ENCODE peak calls at places on chromosome 5, in five cellular contexts. L is tibial artery, A is H7, O is body of pancreas, G is cardiac muscle cell. E is an unnamed sample.

GRCh38 chr5:8216921-8217320 is 348.0 kb downstream of the MTRR start:
- DNase-seq in L (no peak), A (no peak), O (no peak), G (no peak), E (no peak)

GRCh38 chr5:139543423-139543991 is 17.6 kb upstream of the UBE2D2 start:
- DNase-seq in L (peak; percentile 75), A (peak; percentile 93), O (peak; percentile 81), G (peak; percentile 59), E (peak; percentile 81)

GRCh38 chr5:116652903-116653302 is 78.3 kb upstream of the SEMA6A start:
- DNase-seq in L (no peak), A (no peak), O (no peak), G (peak; percentile 69), E (no peak)

GRCh38 chr5:1661831-1662558 is 137.6 kb downstream of the MRPL36 start:
- DNase-seq in L (no peak), A (peak; percentile 33), O (no peak), G (no peak), E (no peak)

GRCh38 chr5:173855162-173855994 is 32.8 kb upstream of the CPEB4 start:
- DNase-seq in L (no peak), A (no peak), O (no peak), G (no peak), E (peak; percentile 45)

GRCh38 chr5:155767480-155767879 is 559.5 kb upstream of the SGCD start:
- DNase-seq in L (no peak), A (no peak), O (no peak), G (no peak), E (no peak)

GRCh38 chr5:141084487-141084989 is 9.9 kb upstream of the PCDHB2 start:
- DNase-seq in L (peak; percentile 74), A (peak; percentile 55), O (peak; percentile 74), G (peak; percentile 41), E (peak; percentile 79)

GRCh38 chr5:68215888-68216736 is 556 bp downstream of the PIK3R1 start:
- DNase-seq in L (peak; percentile 80), A (peak; percentile 83), O (peak; percentile 61), G (peak; percentile 45), E (peak; percentile 76)

GRCh38 chr5:147892696-147893296 is 13.5 kb downstream of the C5orf46 start:
- DNase-seq in L (no peak), A (no peak), O (peak; percentile 61), G (no peak), E (no peak)

GRCh38 chr5:56330167-56330566 is 97.0 kb upstream of the ANKRD55 start:
- DNase-seq in L (no peak), A (no peak), O (no peak), G (no peak), E (no peak)

GRCh38 chr5:179613460-179614071 is 9.9 kb downstream of the HNRNPH1 start:
- DNase-seq in L (peak; percentile 55), A (no peak), O (no peak), G (no peak), E (no peak)

GRCh38 chr5:56039985-56040384 is 45.2 kb upstream of the IL6ST start:
- DNase-seq in L (no peak), A (no peak), O (no peak), G (peak; percentile 80), E (no peak)

GRCh38 chr5:172872997-172873491 is 39.0 kb downstream of the ERGIC1 start:
- DNase-seq in L (peak; percentile 95), A (peak; percentile 68), O (peak; percentile 69), G (peak; percentile 71), E (no peak)

GRCh38 chr5:159658266-159658665 is 258.0 kb upstream of the ADRA1B start:
- DNase-seq in L (no peak), A (no peak), O (no peak), G (no peak), E (no peak)

DNA sequence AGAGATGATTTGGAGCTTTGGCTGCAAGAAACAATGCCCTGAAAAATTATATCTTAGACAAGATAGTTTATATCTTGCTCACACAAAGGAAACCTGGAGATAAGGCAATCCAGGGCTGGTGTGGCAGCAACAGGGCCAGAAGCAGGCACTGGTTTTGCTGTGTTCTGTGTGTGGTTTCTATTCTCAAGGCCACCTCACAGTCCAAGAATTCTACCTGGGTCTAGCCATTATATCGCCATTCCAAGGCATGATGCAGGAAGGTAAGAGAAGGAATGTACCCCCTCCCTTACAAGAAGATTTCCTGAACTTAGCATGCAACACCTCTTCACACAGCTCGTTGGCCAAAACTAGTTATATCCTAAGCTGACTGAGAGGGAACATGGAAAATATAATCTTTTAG is 74.5 kb upstream of the MEGF10 start:
- DNase-seq in L (no peak), A (no peak), O (no peak), G (no peak), E (no peak)
- H3K36me3 ChIP-seq in L (no peaks in the 10 kb centered on the region), A (no peaks in the 10 kb centered on the region), O (no peaks in the 10 kb centered on the region), G (no peaks in the 10 kb centered on the region), E (no peaks in the 10 kb centered on the region)

GRCh38 chr5:171155621-171156020 is 153.4 kb upstream of the TLX3 start:
- DNase-seq in L (no peak), A (no peak), O (no peak), G (peak; percentile 48), E (no peak)
- H3K36me3 ChIP-seq in L (no peaks in the 10 kb centered on the region), A (no peaks in the 10 kb centered on the region), O (no peaks in the 10 kb centered on the region), G (no peaks in the 10 kb centered on the region), E (no peaks in the 10 kb centered on the region)

GRCh38 chr5:54832846-54833245 is 152.5 kb downstream of the ESM1 start:
- DNase-seq in L (no peak), A (no peak), O (no peak), G (no peak), E (no peak)
- H3K36me3 ChIP-seq in L (no peaks in the 10 kb centered on the region), A (no peaks in the 10 kb centered on the region), O (no peaks in the 10 kb centered on the region), G (no peaks in the 10 kb centered on the region), E (no peaks in the 10 kb centered on the region)

GRCh38 chr5:151058301-151058700 is 22.5 kb downstream of the TNIP1 start:
- DNase-seq in L (no peak), A (peak; percentile 56), O (no peak), G (no peak), E (no peak)
- H3K36me3 ChIP-seq in L (peaks cover 75% of the 10 kb centered on the region), A (peaks cover 4% of the 10 kb centered on the region), O (peaks cover 18% of the 10 kb centered on the region), G (peaks cover 25% of the 10 kb centered on the region), E (peaks cover 31% of the 10 kb centered on the region)

DNA sequence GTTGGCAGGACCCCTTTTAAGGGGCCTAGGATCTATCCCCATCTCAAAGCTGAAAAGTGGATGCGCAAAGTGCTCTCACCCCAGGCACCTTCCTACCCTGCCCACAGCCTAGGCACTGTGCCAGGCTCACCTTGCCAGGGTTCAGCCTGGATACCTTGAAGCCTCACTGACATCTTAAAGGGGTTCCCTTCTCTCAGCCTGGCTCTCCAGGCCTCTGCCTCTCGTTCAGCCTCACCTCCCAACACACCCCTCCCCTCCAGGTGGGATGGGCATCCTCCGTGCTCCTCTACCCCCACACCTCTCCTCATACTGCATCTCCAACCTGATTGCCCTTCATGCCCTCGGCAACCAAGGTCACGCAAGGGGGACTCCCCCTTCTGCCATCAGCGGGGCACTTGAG is 25.5 kb downstream of the TNIP1 start:
- DNase-seq in L (no peak), A (no peak), O (no peak), G (no peak), E (no peak)
- H3K36me3 ChIP-seq in L (peaks cover 77% of the 10 kb centered on the region), A (no peaks in the 10 kb centered on the region), O (peaks cover 22% of the 10 kb centered on the region), G (peaks cover 8% of the 10 kb centered on the region), E (peaks cover 25% of the 10 kb centered on the region)

GRCh38 chr5:138246334-138246733 is 28.1 kb downstream of the GFRA3 start:
- DNase-seq in L (no peak), A (no peak), O (no peak), G (no peak), E (no peak)

GRCh38 chr5:138240690-138241385 is 27.7 kb upstream of the CDC23 start:
- DNase-seq in L (no peak), A (no peak), O (no peak), G (no peak), E (no peak)

GRCh38 chr5:138241688-138242547 is 28.8 kb upstream of the CDC23 start:
- DNase-seq in L (peak; percentile 64), A (peak; percentile 91), O (peak; percentile 57), G (peak; percentile 47), E (peak; percentile 21)

GRCh38 chr5:138245717-138246116 is 28.7 kb downstream of the GFRA3 start:
- DNase-seq in L (no peak), A (peak; percentile 67), O (no peak), G (no peak), E (no peak)

DNA sequence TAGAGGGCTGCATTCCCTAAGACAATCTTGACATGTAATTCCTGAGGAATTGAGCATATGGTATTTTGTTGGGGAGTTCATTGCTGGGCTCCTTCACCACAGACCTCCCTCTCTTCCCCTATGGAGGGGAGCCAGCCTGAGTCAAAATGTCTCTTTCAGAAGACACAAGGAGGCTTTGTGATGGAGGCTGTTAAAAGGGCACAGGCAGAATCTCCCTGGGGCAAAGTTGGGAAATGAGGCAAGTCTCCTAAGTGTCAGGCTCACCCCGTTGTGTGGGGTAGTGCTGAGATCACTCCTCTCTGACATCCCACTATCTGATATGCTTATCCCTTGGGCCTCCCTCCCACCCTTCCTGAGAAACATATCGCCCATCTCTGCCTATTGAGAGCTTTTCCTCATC is 30.6 kb downstream of the GFRA3 start:
- DNase-seq in L (no peak), A (no peak), O (no peak), G (peak; percentile 36), E (no peak)
- H3K36me3 ChIP-seq in L (no peaks in the 10 kb centered on the region), A (no peaks in the 10 kb centered on the region), O (no peaks in the 10 kb centered on the region), G (no peaks in the 10 kb centered on the region), E (no peaks in the 10 kb centered on the region)

DNA sequence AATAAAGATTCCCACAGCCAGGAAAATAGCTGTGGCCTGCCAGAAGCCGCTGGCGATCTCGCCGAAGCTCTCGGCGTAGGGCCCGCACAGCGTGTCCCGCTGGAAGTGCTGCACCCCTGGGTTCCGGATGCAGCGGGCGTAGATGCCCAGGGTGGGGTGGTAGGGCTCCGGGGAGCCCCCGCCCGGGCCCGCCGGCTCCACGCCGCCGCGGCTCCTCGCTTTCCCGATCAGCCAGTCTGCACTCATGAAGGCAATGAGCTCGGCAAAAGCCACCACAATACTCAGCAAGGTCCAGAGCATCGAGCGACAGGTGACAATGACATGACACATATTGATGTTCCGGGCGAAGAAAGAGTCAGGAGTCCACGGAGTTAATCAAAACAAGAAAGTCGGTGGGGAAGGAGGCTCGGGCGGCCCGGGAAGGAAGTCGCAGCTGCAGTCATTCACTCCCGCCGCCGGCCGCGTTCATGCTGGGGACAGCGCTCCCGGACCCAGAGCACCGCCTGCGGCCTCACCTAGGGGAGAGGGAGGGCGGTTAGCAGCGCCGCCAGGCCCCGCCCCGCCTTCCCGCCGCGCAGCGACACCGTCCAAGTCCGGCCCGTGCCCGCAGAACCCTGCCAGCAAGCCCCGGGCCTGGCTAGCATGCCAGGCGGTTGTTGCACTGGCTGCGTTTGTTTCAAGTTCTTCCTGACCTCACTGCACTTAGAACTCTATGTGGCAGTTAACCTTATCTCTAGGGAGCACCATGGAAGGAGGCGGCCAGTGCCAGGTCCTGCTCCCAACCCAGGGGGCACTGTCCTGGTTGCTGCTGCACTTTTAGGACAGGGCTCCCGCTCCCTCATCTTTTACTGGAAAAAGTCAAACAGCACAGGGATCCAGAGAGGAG is 138.4 kb downstream of the LHFPL2 start:
- DNase-seq in L (peak; percentile 90), A (peak; percentile 90), O (peak; percentile 91), G (peak; percentile 44), E (peak; percentile 67)
- H3K36me3 ChIP-seq in L (no peaks in the 10 kb centered on the region), A (no peaks in the 10 kb centered on the region), O (no peaks in the 10 kb centered on the region), G (no peaks in the 10 kb centered on the region), E (no peaks in the 10 kb centered on the region)

GRCh38 chr5:38821679-38822078 is 24.1 kb upstream of the OSMR start:
- DNase-seq in L (no peak), A (no peak), O (no peak), G (no peak), E (no peak)

GRCh38 chr5:38825494-38825893 is 20.3 kb upstream of the OSMR start:
- DNase-seq in L (no peak), A (no peak), O (no peak), G (no peak), E (no peak)

GRCh38 chr5:38824821-38825220 is 21.0 kb upstream of the OSMR start:
- DNase-seq in L (no peak), A (no peak), O (no peak), G (no peak), E (no peak)

GRCh38 chr5:38827525-38827924 is 18.3 kb upstream of the OSMR start:
- DNase-seq in L (no peak), A (no peak), O (no peak), G (peak; percentile 43), E (no peak)

GRCh38 chr5:38823503-38823902 is 22.3 kb upstream of the OSMR start:
- DNase-seq in L (no peak), A (no peak), O (no peak), G (no peak), E (no peak)
- H3K36me3 ChIP-seq in L (peaks cover 12% of the 10 kb centered on the region), A (no peaks in the 10 kb centered on the region), O (no peaks in the 10 kb centered on the region), G (no peaks in the 10 kb centered on the region), E (no peaks in the 10 kb centered on the region)